ENCODE peak calls at places on chromosome 17, in four cellular contexts. D, N, L and G are unnamed samples.

GRCh38 chr17:51701501-51701900 is 441.2 kb downstream of the UTP18 start:
- DNase-seq in D (no peak), N (no peak), L (no peak), G (no peak)

GRCh38 chr17:41307647-41308046 is 1.5 kb downstream of the KRTAP16-1 start:
- DNase-seq in D (peak; percentile 65), N (peak; percentile 55), L (no peak), G (no peak)

GRCh38 chr17:19629449-19629848 is 19.1 kb upstream of the ALDH3A2 start:
- DNase-seq in D (no peak), N (no peak), L (no peak), G (no peak)

GRCh38 chr17:82930924-82931695 is 91.3 kb upstream of the ZNF750 start:
- DNase-seq in D (peak; percentile 61), N (no peak), L (no peak), G (no peak)

GRCh38 chr17:63703029-63703428 is 3.1 kb upstream of the LIMD2 start:
- DNase-seq in D (no peak), N (no peak), L (no peak), G (no peak)

GRCh38 chr17:13562271-13562800 is 39.4 kb downstream of the HS3ST3A1 start:
- DNase-seq in D (no peak), N (peak; percentile 96), L (peak; percentile 89), G (no peak)

GRCh38 chr17:38596651-38597050 is 9.1 kb downstream of the SRCIN1 start:
- DNase-seq in D (no peak), N (no peak), L (no peak), G (no peak)

GRCh38 chr17:78450696-78451344 is 72.4 kb downstream of the PGS1 start:
- DNase-seq in D (no peak), N (no peak), L (no peak), G (no peak)